ENCODE peak calls at places on chromosomes 5 and 9, in five cellular contexts. D, N, R, J and K are unnamed samples.

GRCh38 chr5:115859378-115859777 is 17.6 kb downstream of the AP3S1 start:
- DNase-seq in D (no peak), N (no peak), R (no peak), J (no peak), K (no peak)

GRCh38 chr9:124551472-124552339 is 44.5 kb upstream of the NR5A1 start:
- DNase-seq in D (peak; percentile 58), N (no peak), R (no peak), J (peak; percentile 32), K (no peak)

GRCh38 chr5:31361234-31361633 is 167.7 kb downstream of the CDH6 start:
- DNase-seq in D (no peak), N (no peak), R (no peak), J (no peak), K (no peak)

GRCh38 chr5:82346376-82347212 is 68.4 kb upstream of the RPS23 start:
- DNase-seq in D (no peak), N (no peak), R (no peak), J (no peak), K (no peak)

GRCh38 chr5:95728494-95729114 is 2.5 kb upstream of the RHOBTB3 start:
- DNase-seq in D (no peak), N (no peak), R (no peak), J (no peak), K (no peak)

GRCh38 chr5:133824661-133825254 is 143.7 kb downstream of the C5orf15 start:
- DNase-seq in D (no peak), N (no peak), R (no peak), J (no peak), K (no peak)

GRCh38 chr9:127930298-127931091 is at the start of gene PIP5KL1:
- DNase-seq in D (peak; percentile 88), N (no peak), R (peak; percentile 50), J (peak; percentile 77), K (peak; percentile 79)

GRCh38 chr5:176846335-176847140 is 36.2 kb downstream of the UNC5A start:
- DNase-seq in D (no peak), N (no peak), R (no peak), J (no peak), K (no peak)

GRCh38 chr5:143116817-143117216 is 286.7 kb downstream of the NR3C1 start:
- DNase-seq in D (no peak), N (no peak), R (no peak), J (no peak), K (no peak)

GRCh38 chr9:27377811-27378345 is 80.9 kb upstream of the EQTN start:
- DNase-seq in D (no peak), N (no peak), R (no peak), J (no peak), K (no peak)

GRCh38 chr9:73061131-73061530 is 90.5 kb upstream of the ANXA1 start:
- DNase-seq in D (no peak), N (no peak), R (no peak), J (no peak), K (no peak)

GRCh38 chr9:93958121-93958874 is 3.1 kb upstream of the BARX1 start:
- DNase-seq in D (no peak), N (no peak), R (no peak), J (no peak), K (no peak)
- TF ChIP-seq CTCF in D (no peak), N (no peak), R (no peak), J (no peak), K (no peak)

GRCh38 chr9:135961277-135961705 is at the start of gene UBAC1:
- DNase-seq in D (peak; percentile 97), N (peak; percentile 91), R (peak; percentile 95), J (peak; percentile 95), K (peak; percentile 99)
- TF ChIP-seq CTCF in D (peak; percentile 93), N (peak; percentile 57), R (peak; percentile 20), J (peak; percentile 91), K (no peak)

GRCh38 chr9:1443450-1443849 is 393.3 kb downstream of the DMRT2 start:
- DNase-seq in D (no peak), N (no peak), R (no peak), J (no peak), K (no peak)
- TF ChIP-seq CTCF in D (no peak), N (no peak), R (no peak), J (no peak), K (no peak)

GRCh38 chr5:139684881-139685749 is 37.0 kb downstream of the CXXC5 start:
- DNase-seq in D (no peak), N (no peak), R (no peak), J (peak; percentile 89), K (no peak)
- TF ChIP-seq CTCF in D (no peak), N (no peak), R (no peak), J (peak; percentile 59), K (no peak)

DNA sequence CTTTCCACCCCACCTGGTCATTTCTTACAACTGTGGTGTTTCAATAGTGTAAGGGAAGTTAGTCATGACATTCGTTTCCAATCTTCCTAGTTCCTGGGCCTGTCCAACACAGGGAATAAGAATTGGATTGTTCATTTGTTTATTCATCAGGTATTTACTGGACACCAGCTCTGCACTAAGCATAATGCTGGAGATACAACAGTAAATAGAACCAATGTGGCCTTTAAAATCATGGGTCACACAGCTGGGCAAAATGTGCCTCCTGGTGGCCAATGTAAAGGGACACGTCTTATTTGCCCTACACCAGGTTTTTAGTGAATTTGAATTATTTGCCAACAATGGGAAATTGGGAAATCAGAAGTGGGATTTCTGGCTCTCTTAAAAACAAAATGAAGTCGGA is 10.4 kb downstream of the ABLIM3 start:
- DNase-seq in D (no peak), N (no peak), R (no peak), J (no peak), K (no peak)
- TF ChIP-seq CTCF in D (no peak), N (no peak), R (no peak), J (no peak), K (no peak)

GRCh38 chr9:122347348-122348287 is 23.2 kb upstream of the PTGS1 start:
- DNase-seq in D (no peak), N (no peak), R (no peak), J (peak; percentile 21), K (no peak)
- TF ChIP-seq CTCF in D (no peak), N (no peak), R (no peak), J (no peak), K (no peak)

GRCh38 chr5:151351675-151352074 is 4.3 kb upstream of the SLC36A2 start:
- DNase-seq in D (no peak), N (no peak), R (no peak), J (no peak), K (no peak)
- TF ChIP-seq CTCF in D (no peak), N (no peak), R (no peak), J (no peak), K (no peak)